ENCODE peak calls at places on chromosomes 11 and 22, in six cellular contexts. W is adrenal gland, F is endodermal cell, N is stomach, R is suprapubic skin, V is ovary. G is an unnamed sample.

GRCh38 chr11:115643491-115643995 is 139.3 kb upstream of the CADM1 start:
- DNase-seq in W (no peak), F (no peak), N (no peak), R (no peak), V (no peak), G (no peak)

GRCh38 chr11:119567667-119568582 is 145.0 kb upstream of the THY1 start:
- DNase-seq in W (peak; percentile 27), F (peak; percentile 51), N (no peak), R (no peak), V (no peak), G (no peak)

GRCh38 chr11:92770981-92771380 is 198.5 kb upstream of the MTNR1B start:
- DNase-seq in W (no peak), F (no peak), N (no peak), R (no peak), V (no peak), G (no peak)

GRCh38 chr11:1232328-1233321 is 9.8 kb downstream of the MUC5B start:
- DNase-seq in W (no peak), F (peak; percentile 36), N (no peak), R (peak; percentile 49), V (no peak), G (peak; percentile 42)

GRCh38 chr11:5081405-5081804 is 12.0 kb downstream of the OR52E1 start:
- DNase-seq in W (no peak), F (no peak), N (no peak), R (no peak), V (no peak), G (no peak)

GRCh38 chr11:30911247-30911646 is 325.1 kb upstream of the MPPED2 start:
- DNase-seq in W (no peak), F (peak; percentile 75), N (no peak), R (no peak), V (no peak), G (no peak)

GRCh38 chr11:65083134-65083833 is 556 bp downstream of the CDCA5 start:
- DNase-seq in W (no peak), F (no peak), N (no peak), R (no peak), V (no peak), G (no peak)

GRCh38 chr22:48236261-48236660 is 1473.8 kb downstream of the TBC1D22A start:
- DNase-seq in W (peak; percentile 3), F (no peak), N (peak; percentile 15), R (no peak), V (no peak), G (no peak)

GRCh38 chr22:44671742-44672141 is 30.3 kb upstream of the PRR5 start:
- DNase-seq in W (no peak), F (no peak), N (no peak), R (no peak), V (no peak), G (no peak)

GRCh38 chr11:123801765-123802164 is 4.4 kb downstream of the OR6M1 start:
- DNase-seq in W (no peak), F (no peak), N (no peak), R (no peak), V (no peak), G (no peak)

GRCh38 chr11:125873881-125874555 is 13.4 kb upstream of the HYLS1 start:
- DNase-seq in W (no peak), F (no peak), N (no peak), R (no peak), V (no peak), G (no peak)

GRCh38 chr11:75635009-75635909 is 33.6 kb downstream of the MAP6 start:
- DNase-seq in W (no peak), F (no peak), N (no peak), R (no peak), V (peak; percentile 48), G (no peak)

GRCh38 chr11:130849215-130849568 is 67.1 kb downstream of the SNX19 start:
- DNase-seq in W (no peak), F (no peak), N (no peak), R (no peak), V (no peak), G (no peak)

GRCh38 chr11:69873166-69874077 is 54.2 kb upstream of the FGF3 start:
- DNase-seq in W (no peak), F (peak; percentile 31), N (peak; percentile 19), R (no peak), V (no peak), G (peak; percentile 28)

GRCh38 chr22:38758276-38758945 is 2.6 kb upstream of the SUN2 start:
- DNase-seq in W (no peak), F (no peak), N (no peak), R (no peak), V (no peak), G (no peak)

GRCh38 chr22:44237290-44237689 is 56.6 kb downstream of the PARVG start:
- DNase-seq in W (no peak), F (no peak), N (no peak), R (no peak), V (no peak), G (no peak)

GRCh38 chr11:11336664-11337063 is 16.4 kb downstream of the CSNK2A3 start:
- DNase-seq in W (no peak), F (no peak), N (no peak), R (no peak), V (no peak), G (no peak)

GRCh38 chr11:58592760-58593472 is 14.1 kb downstream of the ZFP91 start:
- DNase-seq in W (no peak), F (no peak), N (no peak), R (no peak), V (no peak), G (peak; percentile 65)

GRCh38 chr22:36185828-36186624 is 15.6 kb downstream of the APOL4 start:
- DNase-seq in W (no peak), F (no peak), N (no peak), R (no peak), V (no peak), G (no peak)

GRCh38 chr11:95711945-95712221 is 77.7 kb downstream of the FAM76B start:
- DNase-seq in W (no peak), F (no peak), N (no peak), R (no peak), V (no peak), G (no peak)

GRCh38 chr11:116578971-116579687 is 193.7 kb downstream of the BUD13 start:
- DNase-seq in W (no peak), F (peak; percentile 79), N (no peak), R (no peak), V (peak; percentile 54), G (no peak)

GRCh38 chr11:69357458-69358397 is 63.8 kb downstream of the MYEOV start:
- DNase-seq in W (peak; percentile 8), F (peak; percentile 22), N (peak; percentile 21), R (peak; percentile 53), V (no peak), G (peak; percentile 49)

GRCh38 chr11:134923441-134923840 is 511.4 kb upstream of the B3GAT1 start:
- DNase-seq in W (no peak), F (no peak), N (no peak), R (no peak), V (no peak), G (no peak)

GRCh38 chr11:12540075-12540685 is 134.0 kb upstream of the TEAD1 start:
- DNase-seq in W (no peak), F (no peak), N (no peak), R (no peak), V (no peak), G (no peak)

GRCh38 chr11:12540913-12541587 is 133.2 kb upstream of the TEAD1 start:
- DNase-seq in W (peak; percentile 32), F (peak; percentile 66), N (no peak), R (no peak), V (peak; percentile 53), G (no peak)

GRCh38 chr11:12539570-12539969 is 134.7 kb upstream of the TEAD1 start:
- DNase-seq in W (no peak), F (no peak), N (no peak), R (no peak), V (no peak), G (no peak)

GRCh38 chr11:12542186-12542935 is 131.9 kb upstream of the TEAD1 start:
- DNase-seq in W (no peak), F (no peak), N (no peak), R (no peak), V (no peak), G (no peak)

GRCh38 chr11:12541588-12542151 is 132.6 kb upstream of the TEAD1 start:
- DNase-seq in W (no peak), F (no peak), N (no peak), R (no peak), V (no peak), G (no peak)
- H3K27ac ChIP-seq in W (no peak overlapping the region), F (no peak overlapping the region), N (no peak overlapping the region), R (no peak overlapping the region), V (no peak overlapping the region), G (no peak overlapping the region)

GRCh38 chr11:121583825-121584224 is 131.1 kb upstream of the SORL1-AS1 start:
- DNase-seq in W (no peak), F (no peak), N (no peak), R (no peak), V (no peak), G (no peak)

GRCh38 chr11:121589946-121590537 is 137.3 kb upstream of the SORL1-AS1 start:
- DNase-seq in W (no peak), F (no peak), N (no peak), R (no peak), V (no peak), G (no peak)

GRCh38 chr11:121588747-121589146 is 136.0 kb upstream of the SORL1-AS1 start:
- DNase-seq in W (no peak), F (no peak), N (no peak), R (no peak), V (no peak), G (no peak)

GRCh38 chr11:121586727-121587126 is 134.0 kb upstream of the SORL1-AS1 start:
- DNase-seq in W (no peak), F (no peak), N (no peak), R (no peak), V (no peak), G (no peak)

GRCh38 chr11:121587182-121587581 is 134.4 kb upstream of the SORL1-AS1 start:
- DNase-seq in W (no peak), F (no peak), N (no peak), R (no peak), V (no peak), G (no peak)
- H3K27ac ChIP-seq in W (no peak overlapping the region), F (no peak overlapping the region), N (no peak overlapping the region), R (no peak overlapping the region), V (no peak overlapping the region), G (peak overlapping the region; percentile 75)

GRCh38 chr11:23974046-23974445 is 522.8 kb upstream of the LUZP2 start:
- DNase-seq in W (no peak), F (no peak), N (no peak), R (no peak), V (no peak), G (no peak)
- H3K27ac ChIP-seq in W (no peak overlapping the region), F (peak overlapping the region; percentile 47), N (no peak overlapping the region), R (no peak overlapping the region), V (no peak overlapping the region), G (no peak overlapping the region)

DNA sequence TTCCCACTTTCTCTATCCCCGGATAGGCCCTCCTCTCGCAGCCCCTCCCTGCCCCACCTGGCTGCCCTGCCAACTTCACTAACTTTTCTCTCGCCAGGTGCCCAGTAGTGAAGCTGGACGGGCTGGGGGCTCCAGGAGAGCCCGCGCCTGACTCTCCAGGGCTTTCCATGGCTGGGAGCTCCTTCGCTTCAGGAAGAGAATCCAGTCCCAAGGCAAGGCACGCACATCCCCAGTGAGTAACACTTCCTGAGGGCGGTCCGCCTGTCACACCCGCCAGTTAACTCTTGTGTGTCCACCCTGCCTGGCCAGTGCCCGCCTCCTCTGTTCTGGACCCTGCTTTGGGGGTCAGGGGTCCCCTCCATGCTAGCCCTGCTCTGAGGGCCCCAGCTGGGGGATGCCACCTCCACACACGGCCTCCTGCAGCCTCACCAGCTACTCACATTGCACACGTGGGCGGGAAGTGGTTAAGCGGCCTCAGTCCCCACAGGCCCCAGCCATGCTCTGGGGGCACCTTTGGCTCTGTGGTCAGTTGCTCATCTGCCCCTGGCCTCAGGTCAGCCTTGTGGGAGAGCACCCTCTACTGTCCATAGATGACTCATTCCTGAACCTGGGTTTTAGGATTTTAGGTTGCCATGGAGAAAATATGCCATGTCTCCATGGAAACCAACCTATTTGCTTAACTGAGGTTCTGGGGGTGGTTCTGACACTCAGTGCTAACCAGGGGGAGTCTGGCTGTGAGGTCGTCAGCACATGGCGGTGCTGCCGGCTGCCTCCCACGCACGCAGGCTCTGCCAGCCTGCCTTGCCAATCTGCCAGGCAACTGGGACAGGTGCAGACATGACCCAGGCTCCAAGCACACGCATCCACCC is at the start of gene RIN1:
- DNase-seq in W (peak; percentile 79), F (peak; percentile 86), N (peak; percentile 75), R (peak; percentile 79), V (peak; percentile 73), G (peak; percentile 56)
- H3K27ac ChIP-seq in W (peak within 1 kb of the TSS; percentile 78), F (peak within 1 kb of the TSS; percentile 50), N (peak within 1 kb of the TSS; percentile 85), R (peak within 1 kb of the TSS; percentile 90), V (peak within 1 kb of the TSS; percentile 40), G (peak within 1 kb of the TSS; percentile 60)